ENCODE peak calls at places on chromosomes 5 and 9, in five cellular contexts. I, Y, X, G and A are unnamed samples.

GRCh38 chr5:180682560-180682959 is 33.2 kb upstream of the FLT4 start:
- DNase-seq in Y (no peak), I (no peak), G (no peak), X (no peak), A (no peak)

GRCh38 chr5:69414885-69415583 is at the start of gene MARVELD2:
- DNase-seq in I (peak), G (peak), X (peak), Y (peak), A (peak)

GRCh38 chr9:115733736-115734135 is 419.9 kb upstream of the PAPPA start:
- DNase-seq in Y (no peak), G (no peak), X (no peak), I (no peak), A (no peak)

GRCh38 chr9:76688471-76689238 is 75.6 kb upstream of the PCA3 start:
- DNase-seq in I (no peak), G (no peak), Y (no peak), X (no peak), A (no peak)

GRCh38 chr5:128304121-128304520 is 220.6 kb downstream of the SLC12A2 start:
- DNase-seq in I (peak), G (no peak), Y (no peak), X (no peak), A (peak)

GRCh38 chr9:34650816-34651215 is 1.2 kb upstream of the IL11RA start:
- DNase-seq in I (no peak), X (no peak), G (no peak), Y (no peak), A (no peak)

GRCh38 chr9:137311171-137311970 is 9.3 kb upstream of the NRARP start:
- DNase-seq in I (peak), G (no peak), Y (peak), X (no peak), A (peak)

GRCh38 chr9:128098936-128099931 is 28.3 kb downstream of the PTGES2 start:
- DNase-seq in G (peak), Y (no peak), I (peak), X (no peak), A (peak)

GRCh38 chr5:59317772-59318205 is 575.7 kb downstream of the PDE4D start:
- DNase-seq in G (no peak), X (no peak), I (no peak), Y (no peak), A (no peak)

GRCh38 chr5:123690821-123691220 is 178.8 kb downstream of the CSNK1G3 start:
- DNase-seq in G (no peak), I (peak), Y (no peak), X (no peak), A (no peak)

GRCh38 chr9:127269440-127269839 is 4.9 kb downstream of the GARNL3 start:
- DNase-seq in I (no peak), G (no peak), X (no peak), Y (no peak), A (no peak)

GRCh38 chr9:94160594-94161501 is 76.6 kb downstream of the PTPDC1 start:
- DNase-seq in I (no peak), Y (no peak), X (no peak), G (no peak), A (peak)